ENCODE peak calls at places on chromosome 10, in six cellular contexts. P is GM12878; H is esophagus squamous epithelium; X is naive thymus-derived CD4-positive, alpha-beta T cell; Z is stomach; A is Caco-2. R is an unnamed sample. For H3K4me1, the result is how much of the 10 kb centered on the place peaks cover.

GRCh38 chr10:90866050-90866598 is 5.7 kb upstream of the RPP30 start:
- DNase-seq in P (no peak), H (no peak), X (no peak), Z (no peak), A (no peak), R (no peak)

GRCh38 chr10:60646966-60647796 is 131.1 kb upstream of the CDK1 start:
- DNase-seq in P (peak), H (no peak), X (peak), Z (no peak), A (peak), R (no peak)

GRCh38 chr10:52318136-52318810 is 4.2 kb downstream of the DKK1 start:
- DNase-seq in P (no peak), H (no peak), X (no peak), Z (no peak), A (no peak), R (no peak)

GRCh38 chr10:4733150-4733842 is 92.7 kb upstream of the AKR1E2 start:
- DNase-seq in P (no peak), H (no peak), X (no peak), Z (no peak), A (no peak), R (no peak)

GRCh38 chr10:128898133-128898915 is 568.7 kb upstream of the MGMT start:
- DNase-seq in P (no peak), H (no peak), X (no peak), Z (no peak), A (no peak), R (no peak)

GRCh38 chr10:98852686-98853085 is 383.0 kb downstream of the HPSE2 start:
- DNase-seq in P (no peak), H (no peak), X (no peak), Z (no peak), A (no peak), R (no peak)

GRCh38 chr10:119375574-119376265 is 166.8 kb downstream of the RGS10 start:
- DNase-seq in P (no peak), H (no peak), X (no peak), Z (peak), A (peak), R (no peak)

GRCh38 chr10:61992683-61993629 is 91.5 kb downstream of the ARID5B start:
- DNase-seq in P (peak), H (no peak), X (peak), Z (peak), A (no peak), R (peak)

GRCh38 chr10:30967654-30968421 is 63.8 kb downstream of the ZNF438 start:
- DNase-seq in P (no peak), H (no peak), X (no peak), Z (no peak), A (no peak), R (no peak)

GRCh38 chr10:58985216-58985615 is 191.2 kb upstream of the PHYHIPL start:
- DNase-seq in P (no peak), H (no peak), X (no peak), Z (no peak), A (no peak), R (no peak)

GRCh38 chr10:6918305-6918704 is 338.2 kb upstream of the PRKCQ start:
- DNase-seq in P (no peak), H (peak), X (peak), Z (peak), A (no peak), R (peak)

GRCh38 chr10:58782876-58783859 is 270.5 kb downstream of the BICC1 start:
- DNase-seq in P (no peak), H (no peak), X (no peak), Z (no peak), A (peak), R (no peak)

GRCh38 chr10:119981826-119982225 is 89.3 kb downstream of the SEC23IP start:
- DNase-seq in P (no peak), H (no peak), X (no peak), Z (no peak), A (no peak), R (no peak)

GRCh38 chr10:30931094-30931493 is 100.6 kb downstream of the ZNF438 start:
- DNase-seq in P (no peak), H (no peak), X (no peak), Z (no peak), A (no peak), R (no peak)

GRCh38 chr10:26780106-26780792 is 80.5 kb downstream of the ABI1 start:
- DNase-seq in P (no peak), H (no peak), X (no peak), Z (no peak), A (no peak), R (no peak)

GRCh38 chr10:2985729-2986232 is 81.6 kb upstream of the PFKP start:
- DNase-seq in P (no peak), H (no peak), X (no peak), Z (peak), A (no peak), R (no peak)

GRCh38 chr10:19874791-19875190 is 58.6 kb downstream of the PLXDC2 start:
- DNase-seq in P (no peak), H (no peak), X (no peak), Z (no peak), A (no peak), R (no peak)

GRCh38 chr10:114703377-114704125 is 45.5 kb upstream of the ABLIM1 start:
- DNase-seq in P (no peak), H (no peak), X (peak), Z (no peak), A (no peak), R (no peak)

GRCh38 chr10:128476845-128477244 is 350.6 kb upstream of the MKI67 start:
- DNase-seq in P (no peak), H (no peak), X (no peak), Z (no peak), A (no peak), R (no peak)

GRCh38 chr10:32340596-32341180 is 6.3 kb downstream of the EPC1 start:
- DNase-seq in P (no peak), H (no peak), X (no peak), Z (no peak), A (no peak), R (no peak)

GRCh38 chr10:48247680-48248079 is 26.8 kb downstream of the FRMPD2 start:
- DNase-seq in P (no peak), H (no peak), X (no peak), Z (no peak), A (no peak), R (no peak)

GRCh38 chr10:1551636-1552338 is 185.5 kb downstream of the ADARB2 start:
- DNase-seq in P (no peak), H (no peak), X (no peak), Z (no peak), A (no peak), R (no peak)

GRCh38 chr10:47214520-47214919 is 85.5 kb upstream of the GDF10 start:
- DNase-seq in P (no peak), H (no peak), X (no peak), Z (no peak), A (no peak), R (no peak)

GRCh38 chr10:20726381-20726780 is 170.7 kb downstream of the NEBL start:
- DNase-seq in P (no peak), H (no peak), X (no peak), Z (no peak), A (no peak), R (no peak)

GRCh38 chr10:94299417-94299816 is 63.3 kb downstream of the NOC3L start:
- DNase-seq in P (no peak), H (no peak), X (no peak), Z (no peak), A (no peak), R (no peak)

DNA sequence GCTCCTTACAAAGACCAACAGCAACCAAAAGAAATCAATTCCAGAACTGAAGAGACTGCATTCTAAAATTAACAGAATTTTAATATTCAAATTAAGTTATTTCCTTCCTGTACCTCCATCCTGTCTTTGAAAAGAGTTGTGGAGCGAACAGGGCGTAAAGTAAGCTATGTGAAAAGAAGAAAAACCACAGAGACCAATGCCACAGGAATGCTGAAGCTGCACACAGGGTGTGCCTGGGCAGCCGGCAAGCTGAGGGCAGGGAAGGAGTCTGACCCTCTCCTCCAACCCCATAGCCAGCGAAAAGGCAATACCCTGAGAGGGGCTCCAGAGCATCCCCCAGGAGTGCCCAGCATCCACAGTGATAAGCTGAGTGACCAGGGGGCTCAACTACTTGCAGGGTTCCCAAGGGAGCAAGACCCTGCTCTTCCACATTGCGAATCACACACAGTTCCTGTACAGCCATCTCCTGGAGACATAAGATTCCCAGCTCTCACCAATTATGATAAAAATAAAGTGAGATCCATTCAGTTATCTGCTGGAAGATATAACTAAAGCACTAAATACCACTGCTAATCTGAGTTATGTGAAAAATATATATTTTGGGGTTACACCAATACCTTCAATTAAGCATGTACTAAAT is 93.8 kb downstream of the PARD3 start:
- DNase-seq in P (no peak), H (no peak), X (no peak), Z (no peak), A (no peak), R (no peak)
- H3K4me1 ChIP-seq in P (under half), H (under half), X (under half), Z (half or more), A (under half), R (under half)

GRCh38 chr10:104642001-104642270 is 846 bp downstream of the SORCS3 start:
- DNase-seq in P (no peak), H (no peak), X (no peak), Z (no peak), A (no peak), R (no peak)

GRCh38 chr10:104639595-104640338 is 1.3 kb upstream of the SORCS3 start:
- DNase-seq in P (no peak), H (no peak), X (no peak), Z (no peak), A (no peak), R (no peak)

GRCh38 chr10:104638861-104639594 is 2.1 kb upstream of the SORCS3 start:
- DNase-seq in P (no peak), H (no peak), X (no peak), Z (no peak), A (no peak), R (no peak)

GRCh38 chr10:104641150-104642000 is at the start of gene SORCS3:
- DNase-seq in P (no peak), H (no peak), X (no peak), Z (no peak), A (no peak), R (no peak)

DNA sequence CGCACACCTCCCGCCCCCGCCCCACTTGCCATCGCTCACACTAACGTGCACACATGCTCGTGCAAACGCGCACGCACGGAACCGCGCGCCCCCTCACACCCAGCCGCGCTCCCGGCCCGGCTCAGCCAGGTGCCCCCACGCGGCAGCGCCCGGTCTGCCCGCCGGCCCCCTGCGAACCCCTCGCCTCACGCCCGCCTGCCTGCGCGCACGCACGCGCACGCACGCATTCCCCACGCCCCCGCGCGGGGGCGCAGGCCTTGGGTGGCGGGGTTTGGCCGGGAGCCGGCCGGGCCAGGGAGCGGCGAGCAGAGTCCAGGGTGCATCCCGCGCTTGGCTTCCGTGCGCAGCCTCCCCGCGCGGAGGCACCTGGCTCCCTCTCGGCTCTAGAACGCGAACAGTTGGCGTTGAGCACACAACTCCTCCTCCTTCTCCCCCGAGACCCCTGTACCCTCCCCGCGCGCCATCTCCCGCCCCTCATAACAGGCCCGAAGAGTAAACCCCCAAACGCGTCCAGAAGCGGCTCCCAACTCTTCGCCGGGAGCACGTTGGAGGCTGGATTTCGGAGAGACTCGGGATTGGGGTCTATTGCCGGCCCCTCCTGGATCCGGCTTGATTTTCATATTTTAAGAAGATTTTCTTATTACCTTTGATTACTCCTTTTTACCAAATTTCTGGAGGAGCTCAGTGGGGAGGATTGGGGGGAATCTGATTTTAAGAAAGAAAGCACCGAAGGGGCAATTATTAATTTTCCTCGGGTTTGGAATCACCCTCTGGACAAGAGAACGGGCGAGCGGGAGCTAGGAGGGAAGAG is 546 bp upstream of the SORCS3 start:
- DNase-seq in P (no peak), H (no peak), X (no peak), Z (no peak), A (no peak), R (no peak)
- H3K4me3 ChIP-seq in P (no peak), H (no peak), X (no peak), Z (peak), A (no peak), R (no peak)

GRCh38 chr10:70312972-70313371 is 29.2 kb upstream of the NPFFR1 start:
- DNase-seq in P (no peak), H (no peak), X (no peak), Z (no peak), A (no peak), R (no peak)

GRCh38 chr10:70311698-70312097 is 27.9 kb upstream of the NPFFR1 start:
- DNase-seq in P (no peak), H (no peak), X (no peak), Z (no peak), A (no peak), R (no peak)

GRCh38 chr10:70307096-70307495 is 23.3 kb upstream of the NPFFR1 start:
- DNase-seq in P (no peak), H (no peak), X (no peak), Z (no peak), A (no peak), R (no peak)

GRCh38 chr10:70308121-70309060 is 24.6 kb upstream of the NPFFR1 start:
- DNase-seq in P (no peak), H (no peak), X (no peak), Z (no peak), A (no peak), R (no peak)

GRCh38 chr10:70309661-70310060 is 25.9 kb upstream of the NPFFR1 start:
- DNase-seq in P (no peak), H (no peak), X (no peak), Z (no peak), A (no peak), R (no peak)
- H3K4me1 ChIP-seq in P (under half), H (under half), X (under half), Z (under half), A (under half), R (under half)

GRCh38 chr10:79354615-79355014 is 7.3 kb downstream of the PPIF start:
- DNase-seq in P (no peak), H (no peak), X (no peak), Z (no peak), A (no peak), R (no peak)
- H3K4me3 ChIP-seq in P (no peak), H (no peak), X (no peak), Z (no peak), A (no peak), R (no peak)

GRCh38 chr10:77835669-77836086 is 90.9 kb downstream of the DLG5 start:
- DNase-seq in P (no peak), H (no peak), X (no peak), Z (no peak), A (no peak), R (no peak)
- H3K4me1 ChIP-seq in P (under half), H (under half), X (under half), Z (under half), A (under half), R (under half)

DNA sequence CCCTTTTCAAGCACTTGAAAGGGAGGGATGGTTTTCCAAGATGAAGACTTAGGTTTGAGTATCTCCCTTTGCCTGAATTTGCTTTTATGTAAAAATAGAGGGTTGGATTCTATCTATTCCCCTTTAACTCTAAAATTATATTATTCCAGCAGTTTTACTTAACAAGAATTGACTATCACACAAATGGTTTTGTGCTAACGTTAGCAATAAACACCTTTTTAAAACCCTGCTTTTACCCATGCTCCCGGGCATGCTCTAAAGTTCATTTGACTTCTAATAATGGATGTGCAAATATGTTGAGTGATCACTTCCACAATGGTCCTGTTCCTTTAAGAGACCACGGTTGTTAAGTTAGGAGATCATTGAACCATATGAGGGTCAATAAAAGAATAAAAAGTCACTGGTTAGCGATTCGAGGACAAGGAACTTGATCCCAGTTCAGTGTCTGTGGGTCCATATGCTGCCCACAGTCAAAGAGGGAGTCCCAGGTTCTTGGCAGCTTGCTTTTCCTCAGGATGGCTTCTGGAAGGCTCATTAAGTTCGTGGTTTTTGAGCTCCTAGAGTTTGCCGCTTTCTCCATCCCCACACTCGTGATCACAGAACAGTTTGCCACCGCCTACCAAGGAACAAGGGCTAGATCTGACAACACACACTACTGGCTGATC is at the start of gene TMEM236:
- DNase-seq in P (no peak), H (no peak), X (no peak), Z (no peak), A (no peak), R (no peak)
- H3K4me3 ChIP-seq in P (no peak), H (no peak), X (no peak), Z (no peak), A (no peak), R (no peak)

DNA sequence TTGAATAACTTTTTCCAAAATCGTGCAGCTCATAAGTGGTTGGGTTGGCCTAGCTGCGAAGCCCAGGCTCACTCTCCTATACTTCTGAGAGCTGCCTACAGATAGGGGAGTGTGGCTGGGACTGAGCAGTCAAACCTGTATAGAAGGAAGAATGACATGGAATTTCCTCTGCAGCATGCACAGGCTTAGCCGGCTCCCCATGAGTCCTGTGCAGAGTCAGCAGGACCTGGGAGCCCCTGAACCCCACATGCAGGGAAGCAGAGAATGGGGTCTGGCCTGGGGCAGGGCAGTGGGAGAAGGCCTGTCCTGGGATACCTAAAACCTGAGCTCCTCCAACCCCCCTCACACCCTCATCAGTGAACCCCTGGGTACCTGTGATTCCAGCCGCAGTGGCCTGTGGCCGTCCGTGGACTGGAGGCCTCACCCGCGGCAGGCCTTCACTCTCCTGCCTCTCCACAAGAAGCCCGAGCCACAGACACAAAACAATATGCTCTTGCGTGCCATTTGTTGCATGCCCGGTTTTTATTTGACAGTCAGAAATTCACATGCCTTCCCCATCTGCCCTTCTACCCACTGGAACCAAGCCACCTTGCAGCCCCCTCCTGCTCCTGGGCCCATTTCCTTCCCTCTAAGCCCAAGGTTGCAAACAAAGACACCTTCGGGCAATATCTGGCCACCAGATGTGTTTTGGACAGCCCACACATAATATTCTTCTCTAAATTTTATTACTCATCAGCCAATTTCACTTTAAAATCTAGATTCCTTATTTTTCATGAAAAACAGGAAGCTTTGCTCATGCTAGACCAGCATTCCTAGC is 18.0 kb upstream of the C10orf105 start:
- DNase-seq in P (no peak), H (no peak), X (no peak), Z (no peak), A (no peak), R (no peak)
- H3K4me1 ChIP-seq in P (under half), H (under half), X (half or more), Z (under half), A (under half), R (half or more)

DNA sequence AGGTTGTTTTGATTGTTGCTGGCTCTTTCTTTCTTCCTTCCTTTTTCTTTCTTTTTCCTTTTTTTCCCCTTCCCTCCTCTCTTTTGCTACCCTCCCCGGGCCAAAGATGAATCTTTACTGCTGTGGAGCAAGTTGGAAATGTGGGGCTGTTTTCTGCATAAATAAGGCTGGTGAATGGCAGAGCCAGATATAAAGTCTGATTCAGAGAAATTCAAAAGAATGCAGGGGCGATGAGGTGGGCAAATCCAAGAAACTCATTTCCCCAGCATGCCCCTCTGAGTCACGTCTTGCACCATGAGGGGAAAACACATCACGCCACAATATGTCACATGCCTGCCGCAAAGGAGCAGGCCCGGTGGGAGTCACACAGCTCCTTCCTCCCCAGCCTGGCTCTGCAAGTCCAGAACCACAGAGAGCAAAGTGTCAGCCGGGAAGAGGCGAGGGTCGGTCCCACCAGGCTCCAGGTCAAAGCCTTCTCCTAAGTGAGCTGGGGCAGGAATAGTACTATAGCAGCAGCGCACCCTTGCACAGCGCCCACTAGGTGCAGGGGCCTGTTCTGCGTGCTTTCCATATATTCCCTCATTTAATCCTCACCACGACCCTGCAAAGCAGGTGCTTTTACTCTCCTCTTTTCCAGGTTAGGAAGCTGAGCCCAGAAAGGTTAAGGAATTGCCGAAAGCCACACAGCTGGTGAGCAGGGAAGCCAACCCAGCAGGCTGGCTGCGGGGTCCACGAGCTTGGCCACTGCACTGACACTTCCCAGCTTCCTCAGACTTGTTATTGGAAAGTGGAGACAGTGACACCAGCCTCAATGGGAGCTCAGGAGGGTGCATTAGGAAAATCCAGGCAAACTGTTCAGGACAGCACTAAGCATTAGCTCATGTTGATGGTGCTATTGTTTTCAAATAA is 94.1 kb upstream of the ZMIZ1 start:
- DNase-seq in P (no peak), H (no peak), X (no peak), Z (peak), A (peak), R (peak)
- H3K4me3 ChIP-seq in P (peak), H (peak), X (peak), Z (peak), A (peak), R (peak)

R was measured in effector memory CD4-positive, alpha-beta T cell.